ENCODE peak calls at places on chromosomes 13 and 19, in seven cellular contexts. E is endothelial cell, D is heart right ventricle, W is transverse colon, Y is ascending aorta, T is thyroid gland, F is choroid plexus epithelial cell. K is an unnamed sample.

GRCh38 chr19:46546194-46546896 is 50.7 kb upstream of the PNMA8B start:
- DNase-seq in E (peak; percentile 49), Y (no peak), F (peak; percentile 77), W (peak; percentile 60), D (peak; percentile 28), T (peak; percentile 80), K (no peak)

GRCh38 chr13:40063743-40064142 is 408.3 kb downstream of the COG6 start:
- DNase-seq in T (no peak), F (peak; percentile 29), Y (no peak), W (no peak), D (no peak), E (no peak), K (no peak)

GRCh38 chr19:2253106-2254051 is 2.8 kb downstream of the JSRP1 start:
- DNase-seq in W (no peak), Y (no peak), F (no peak), D (no peak), T (no peak), E (no peak), K (peak; percentile 59)

GRCh38 chr13:72194531-72194930 is 327.5 kb upstream of the DACH1 start:
- DNase-seq in E (no peak), T (peak; percentile 13), W (peak; percentile 74), Y (no peak), D (no peak), F (no peak), K (no peak)

GRCh38 chr13:40251343-40252032 is 415.0 kb downstream of the FOXO1 start:
- DNase-seq in W (no peak), Y (no peak), T (no peak), D (no peak), E (no peak), F (peak; percentile 71), K (no peak)

GRCh38 chr19:2616741-2617392 is 85.6 kb downstream of the GNG7 start:
- DNase-seq in F (no peak), Y (no peak), W (peak; percentile 50), E (no peak), D (peak; percentile 37), T (no peak), K (no peak)

GRCh38 chr19:4208385-4209094 is 20.8 kb upstream of the EBI3 start:
- DNase-seq in T (no peak), E (no peak), D (no peak), Y (no peak), F (peak; percentile 48), W (peak; percentile 40), K (no peak)

GRCh38 chr13:28322256-28322895 is 172.6 kb downstream of the FLT1 start:
- DNase-seq in E (no peak), T (no peak), W (no peak), Y (no peak), D (no peak), F (peak; percentile 38), K (no peak)

GRCh38 chr13:29576581-29576980 is 18.9 kb downstream of the SLC7A1 start:
- DNase-seq in T (no peak), E (no peak), W (no peak), Y (no peak), F (no peak), D (no peak), K (no peak)

GRCh38 chr13:27997904-27998522 is 9.5 kb upstream of the URAD start:
- DNase-seq in Y (no peak), D (peak; percentile 67), T (peak; percentile 45), F (peak; percentile 62), W (peak; percentile 65), E (peak; percentile 57), K (no peak)

GRCh38 chr13:110354209-110354627 is 47.1 kb downstream of the COL4A2 start:
- DNase-seq in T (no peak), W (no peak), E (no peak), F (no peak), Y (no peak), D (no peak), K (no peak)

DNA sequence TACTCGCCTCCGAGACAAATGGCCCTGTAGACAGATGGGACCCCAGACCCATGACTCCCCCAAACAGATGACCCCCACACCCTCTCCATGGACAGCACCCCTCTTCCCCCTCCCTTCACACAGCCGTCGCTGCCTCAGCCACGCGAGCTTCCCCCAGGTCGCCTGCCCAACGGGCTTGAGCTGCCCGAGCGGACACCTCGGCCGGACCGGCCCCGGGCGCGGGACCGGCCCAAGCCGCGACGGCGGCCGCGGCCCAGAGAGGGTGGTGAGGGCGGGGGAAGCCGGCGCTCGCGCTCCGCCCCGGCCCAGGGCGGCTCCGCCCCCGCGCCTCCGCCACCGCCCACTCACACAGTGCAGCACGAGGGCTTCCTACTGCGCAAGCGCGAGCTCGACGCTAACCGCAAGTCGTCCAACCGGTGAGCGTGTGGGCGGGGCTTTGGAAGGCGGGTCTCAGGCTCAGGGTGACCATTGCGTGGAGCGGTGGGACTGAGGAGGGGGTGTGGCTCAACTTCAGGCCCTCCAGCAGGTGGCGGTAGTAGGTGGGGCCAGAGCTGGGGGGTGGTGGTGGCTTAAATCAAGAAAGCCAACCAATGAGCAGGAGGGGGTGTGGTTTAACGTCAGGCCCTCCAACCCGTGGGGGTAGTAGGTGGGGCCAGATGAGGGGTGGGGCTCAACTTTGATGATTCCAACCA is 6.2 kb upstream of the SHKBP1 start:
- DNase-seq in T (peak; percentile 99), E (peak; percentile 98), Y (peak; percentile 96), F (peak; percentile 100), D (peak; percentile 99), W (peak; percentile 100), K (peak; percentile 98)
- TF ChIP-seq CTCF in T (peak; percentile 24), E (peak; percentile 42), Y (no peak), F (peak; percentile 60), D (no peak), W (peak; percentile 38), K (no peak)

DNA sequence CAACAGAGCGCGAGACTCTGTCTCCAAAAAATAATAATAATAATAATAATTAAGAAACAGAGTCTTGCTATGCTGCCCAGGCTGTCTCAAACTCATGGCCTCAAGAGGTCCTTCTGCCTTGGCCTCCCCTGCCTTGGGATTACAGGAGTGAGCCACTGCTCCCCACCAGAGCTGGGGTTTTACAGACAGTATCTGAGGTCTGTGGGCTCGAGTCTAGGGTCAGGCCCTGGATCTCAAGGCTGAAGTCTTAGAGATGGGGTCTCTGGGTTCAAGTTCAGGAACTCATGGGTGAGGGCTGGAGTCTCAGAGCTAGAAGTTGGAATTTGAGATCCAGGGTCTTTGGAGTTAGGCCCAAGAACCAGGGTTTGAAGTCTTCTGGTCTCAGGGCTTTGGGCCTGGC is 3.5 kb downstream of the IL11 start:
- DNase-seq in E (no peak), W (no peak), Y (no peak), D (no peak), T (no peak), F (no peak), K (no peak)
- TF ChIP-seq CTCF in E (no peak), W (no peak), Y (no peak), D (no peak), T (no peak), F (no peak), K (no peak)

GRCh38 chr19:9321338-9321737 is 2.6 kb upstream of the ZNF559 start:
- DNase-seq in E (no peak), T (no peak), F (no peak), D (no peak), Y (no peak), W (no peak), K (no peak)

GRCh38 chr19:9323557-9323918 is 441 bp upstream of the ZNF559 start:
- DNase-seq in E (no peak), W (peak; percentile 59), F (peak; percentile 95), D (peak; percentile 83), Y (peak; percentile 19), T (peak; percentile 62), K (no peak)

GRCh38 chr19:9329999-9330398 is 6.0 kb downstream of the ZNF559 start:
- DNase-seq in F (no peak), D (no peak), E (no peak), Y (no peak), W (no peak), T (no peak), K (no peak)

GRCh38 chr19:9324584-9324962 is 594 bp downstream of the ZNF559 start:
- DNase-seq in T (no peak), E (no peak), Y (no peak), W (no peak), D (no peak), F (peak; percentile 2), K (no peak)

DNA sequence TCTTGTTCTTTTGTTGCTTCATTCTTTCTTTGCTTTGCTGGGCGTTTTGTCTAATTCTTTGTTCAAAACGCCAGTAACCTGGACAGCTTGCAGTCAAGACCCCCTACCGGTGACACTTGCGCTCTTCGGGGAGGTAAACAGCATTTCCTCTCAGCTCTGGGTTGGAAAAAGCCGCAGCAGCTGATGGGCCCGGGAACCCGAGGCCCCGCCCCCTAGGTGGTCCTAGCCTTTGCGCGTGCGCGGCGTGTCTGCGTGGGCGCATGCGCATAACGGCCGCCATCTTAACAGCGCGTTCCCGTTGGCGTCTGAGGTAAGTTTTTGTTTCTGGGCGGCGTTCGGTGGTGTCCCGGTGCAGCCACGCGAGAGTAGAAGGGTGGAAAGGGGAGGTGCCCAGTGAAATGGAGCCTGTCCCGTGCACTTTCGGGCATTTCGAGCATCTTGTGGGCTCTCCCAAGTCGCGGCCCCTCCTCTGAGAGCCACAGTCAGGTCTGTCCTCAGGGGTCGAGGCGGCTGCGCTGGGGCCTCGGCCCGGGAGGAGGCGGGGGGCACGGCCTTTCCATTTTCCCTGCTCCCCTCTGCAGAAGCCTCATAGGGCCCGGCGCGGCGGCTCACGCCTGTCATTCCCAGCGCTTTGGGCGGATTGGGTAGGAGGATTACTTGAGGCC is at the start of gene ZNF559:
- DNase-seq in T (peak; percentile 94), D (peak; percentile 93), Y (peak; percentile 70), E (peak; percentile 79), W (peak; percentile 94), F (peak; percentile 98), K (peak; percentile 98)
- TF ChIP-seq CTCF in T (peak; percentile 37), D (peak; percentile 25), Y (peak; percentile 29), E (peak; percentile 35), W (peak; percentile 10), F (peak; percentile 51), K (no peak)

GRCh38 chr13:24680921-24681585 is 845 bp downstream of the ATP12A start:
- DNase-seq in D (no peak), T (no peak), Y (no peak), F (no peak), W (no peak), E (no peak), K (no peak)

GRCh38 chr13:24681930-24682329 is 1.7 kb downstream of the ATP12A start:
- DNase-seq in F (no peak), Y (no peak), E (no peak), T (no peak), D (no peak), W (no peak), K (no peak)

GRCh38 chr13:24679686-24680085 is 522 bp upstream of the ATP12A start:
- DNase-seq in Y (no peak), W (no peak), T (no peak), D (no peak), E (no peak), F (no peak), K (no peak)

GRCh38 chr13:24682353-24682752 is 2.1 kb downstream of the ATP12A start:
- DNase-seq in Y (no peak), E (no peak), W (no peak), D (no peak), T (no peak), F (no peak), K (no peak)

DNA sequence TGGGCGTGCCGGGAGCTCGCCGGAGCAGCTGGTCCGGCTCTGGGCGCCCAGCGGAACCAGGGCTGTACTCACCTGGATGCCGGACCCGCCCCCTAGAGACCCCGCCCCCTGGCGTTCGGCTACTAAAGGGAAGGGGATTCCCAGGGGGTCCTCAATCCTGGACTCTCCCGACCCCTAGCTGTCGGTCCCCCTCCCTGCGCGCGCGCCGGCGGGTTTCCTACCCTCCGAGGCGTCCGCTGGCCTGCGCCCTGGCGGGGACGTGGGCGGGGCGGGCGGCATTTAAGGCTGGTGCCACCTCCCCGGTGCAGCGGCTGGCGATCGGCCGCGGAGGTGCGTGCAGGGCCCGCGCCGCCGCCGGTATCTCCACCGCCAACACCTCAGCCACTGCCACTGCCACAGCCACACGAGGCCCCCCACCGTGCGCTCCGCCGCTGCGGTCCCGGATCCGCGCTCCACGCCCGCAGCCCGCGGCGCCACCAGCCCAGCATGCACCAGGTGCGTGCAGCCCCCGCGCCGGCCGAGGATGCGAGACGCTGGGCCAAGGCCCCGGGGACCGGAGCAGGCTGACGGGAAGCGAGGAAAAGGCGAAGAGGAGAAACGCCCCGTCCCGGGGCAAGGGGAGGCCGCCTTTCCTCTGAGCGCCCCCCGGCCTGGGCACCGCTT is at the start of gene ATP12A:
- DNase-seq in Y (no peak), T (peak; percentile 46), E (peak; percentile 47), W (peak; percentile 42), F (no peak), D (no peak), K (no peak)
- TF ChIP-seq CTCF in Y (no peak), T (no peak), E (peak; percentile 41), W (no peak), F (peak; percentile 6), D (no peak), K (no peak)

K was measured in activated B cell treated with CpG ODN at 0.5 μM for 24 hours.